ENCODE peak calls at places on chromosomes 4 and X, in eight cellular contexts. J is thyroid gland, B is upper lobe of right lung, Q is esophagus squamous epithelium, A is IMR-90, I is tibial artery, W is left ventricle myocardium inferior, O is heart right ventricle. D is an unnamed sample.

GRCh38 chr4:140861359-140862181 is 105.4 kb upstream of the TBC1D9 start:
- DNase-seq in O (no peak), I (peak; percentile 72), B (no peak), J (peak; percentile 76), A (peak; percentile 91), W (no peak), Q (no peak), D (peak; percentile 65)

GRCh38 chrX:2898861-2899512 is 30.2 kb downstream of the ARSD start:
- DNase-seq in W (no peak), J (no peak), A (no peak), B (no peak), I (no peak), Q (no peak), O (no peak), D (no peak)

GRCh38 chrX:149858592-149858991 is 22.4 kb upstream of the MAGEA8 start:
- DNase-seq in J (no peak), A (no peak), B (no peak), I (no peak), W (no peak), O (no peak), Q (no peak), D (no peak)

GRCh38 chr4:7384929-7385890 is 49.5 kb downstream of the PSAPL1 start:
- DNase-seq in I (peak; percentile 54), Q (no peak), O (no peak), B (peak; percentile 37), W (no peak), J (no peak), A (no peak), D (peak; percentile 26)

GRCh38 chrX:102517331-102517730 is 792 bp upstream of the TMSB15A start:
- DNase-seq in B (no peak), A (peak; percentile 17), J (no peak), I (no peak), W (no peak), O (no peak), Q (no peak), D (no peak)

GRCh38 chr4:48780867-48781219 is 764 bp upstream of the FRYL start:
- DNase-seq in J (peak; percentile 55), O (no peak), W (no peak), Q (no peak), B (no peak), A (peak; percentile 43), I (no peak), D (peak; percentile 69)

GRCh38 chr4:120163895-120164294 is 97.2 kb upstream of the MAD2L1 start:
- DNase-seq in B (no peak), A (no peak), Q (no peak), I (no peak), W (no peak), O (no peak), J (no peak), D (no peak)

GRCh38 chr4:128812360-128812958 is 3.0 kb downstream of the JADE1 start:
- DNase-seq in B (no peak), A (peak; percentile 81), O (no peak), W (no peak), I (no peak), Q (no peak), J (peak; percentile 53), D (peak; percentile 63)

GRCh38 chr4:77308843-77309242 is 151.8 kb downstream of the CCNG2 start:
- DNase-seq in Q (no peak), A (peak; percentile 35), I (no peak), J (no peak), B (no peak), W (no peak), O (no peak), D (no peak)

GRCh38 chr4:13455411-13455810 is 28.7 kb downstream of the RAB28 start:
- DNase-seq in W (no peak), A (peak; percentile 76), J (no peak), B (no peak), I (no peak), Q (no peak), O (no peak), D (no peak)

DNA sequence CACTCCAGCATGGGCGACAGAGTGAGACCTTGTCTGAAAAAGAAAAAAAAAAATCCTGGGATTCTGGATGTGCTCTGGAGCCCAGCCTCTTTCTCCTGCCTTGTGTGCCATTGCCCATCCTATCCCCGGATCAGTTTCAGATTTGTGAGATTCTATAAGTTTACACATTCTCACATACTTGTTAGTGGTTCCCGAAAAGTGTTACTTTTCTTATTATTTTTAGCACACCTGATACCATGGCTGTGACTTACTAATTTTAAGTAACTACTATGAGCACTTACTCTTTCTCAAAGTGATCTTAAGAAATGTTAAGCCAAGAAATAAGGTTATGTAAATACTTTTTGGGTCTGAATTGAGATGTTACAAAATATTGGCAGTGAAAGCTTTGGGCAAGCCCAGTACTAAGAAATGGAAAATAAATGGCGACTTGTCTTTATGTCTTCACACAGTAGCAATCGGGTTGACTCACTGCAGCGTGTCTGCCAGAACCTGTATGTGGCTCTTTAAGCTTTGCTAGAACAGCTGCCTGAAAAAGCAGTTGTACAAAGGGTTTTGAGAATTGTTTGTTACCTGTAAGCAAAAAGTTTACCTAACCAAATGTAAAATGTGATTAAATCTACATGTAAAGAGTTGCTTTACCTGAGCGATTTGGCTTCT is 118.7 kb downstream of the KLHL8 start:
- DNase-seq in I (no peak), Q (no peak), W (no peak), J (no peak), B (no peak), A (no peak), O (no peak), D (no peak)
- H3K4me1 ChIP-seq in I (peaks cover 43% of the 10 kb centered on the region), Q (peaks cover 64% of the 10 kb centered on the region), W (peaks cover 77% of the 10 kb centered on the region), J (peaks cover 88% of the 10 kb centered on the region), B (peaks cover 36% of the 10 kb centered on the region), A (peaks cover 6% of the 10 kb centered on the region), O (peaks cover 40% of the 10 kb centered on the region), D (peaks cover 38% of the 10 kb centered on the region)

GRCh38 chr4:26407466-26407865 is 82.8 kb downstream of the CCKAR start:
- DNase-seq in O (no peak), J (no peak), W (no peak), I (no peak), Q (no peak), A (peak; percentile 13), B (no peak), D (no peak)

GRCh38 chr4:26400140-26400539 is 79.3 kb downstream of the RBPJ start:
- DNase-seq in A (no peak), J (no peak), O (no peak), I (no peak), Q (no peak), B (no peak), W (no peak), D (no peak)

GRCh38 chr4:26406346-26406975 is 83.8 kb downstream of the CCKAR start:
- DNase-seq in I (no peak), B (no peak), W (no peak), A (peak; percentile 36), J (no peak), Q (no peak), O (no peak), D (no peak)

GRCh38 chr4:26402458-26402857 is 81.6 kb downstream of the RBPJ start:
- DNase-seq in W (no peak), B (no peak), Q (no peak), O (no peak), A (no peak), I (no peak), J (no peak), D (no peak)

DNA sequence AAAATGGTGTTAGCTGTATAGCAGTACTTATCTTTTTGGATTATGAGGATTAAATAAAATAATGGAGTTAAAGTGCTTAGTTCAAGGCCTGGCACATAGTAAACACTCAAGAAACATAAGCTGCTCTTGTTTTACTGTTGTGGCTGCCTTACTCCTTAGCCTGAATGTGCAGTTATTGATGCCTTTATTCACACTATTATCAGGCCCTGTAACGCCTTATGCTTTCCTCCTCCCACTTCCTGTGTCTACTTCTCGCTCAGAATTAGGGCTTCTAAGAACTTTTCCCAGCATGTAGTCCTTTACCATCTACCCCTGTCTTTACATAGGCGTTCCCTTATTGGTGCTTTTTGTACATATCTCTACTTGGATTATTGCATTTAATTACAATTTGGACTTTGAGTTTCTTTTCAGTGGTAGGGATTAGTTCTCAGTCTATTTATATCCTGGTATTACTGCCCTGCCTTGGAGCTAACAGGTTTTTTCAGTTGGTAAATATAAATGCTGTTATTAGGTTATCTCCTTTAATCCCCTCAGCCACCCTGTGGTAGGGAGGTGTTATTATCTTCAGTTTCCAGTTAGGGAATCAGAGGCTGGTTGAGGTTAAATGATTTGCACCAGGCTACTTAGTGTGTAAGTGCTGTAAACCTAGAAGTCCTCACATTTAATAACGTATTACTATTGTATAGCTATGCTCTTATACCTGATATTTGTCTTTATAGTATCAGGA is 83.9 kb downstream of the RBPJ start:
- DNase-seq in Q (no peak), B (no peak), I (no peak), A (no peak), W (no peak), J (no peak), O (no peak), D (no peak)
- TF ChIP-seq CTCF in Q (no peak), B (no peak), I (no peak), A (no peak), W (peak; percentile 23), J (no peak), O (no peak), D (peak; percentile 38)

DNA sequence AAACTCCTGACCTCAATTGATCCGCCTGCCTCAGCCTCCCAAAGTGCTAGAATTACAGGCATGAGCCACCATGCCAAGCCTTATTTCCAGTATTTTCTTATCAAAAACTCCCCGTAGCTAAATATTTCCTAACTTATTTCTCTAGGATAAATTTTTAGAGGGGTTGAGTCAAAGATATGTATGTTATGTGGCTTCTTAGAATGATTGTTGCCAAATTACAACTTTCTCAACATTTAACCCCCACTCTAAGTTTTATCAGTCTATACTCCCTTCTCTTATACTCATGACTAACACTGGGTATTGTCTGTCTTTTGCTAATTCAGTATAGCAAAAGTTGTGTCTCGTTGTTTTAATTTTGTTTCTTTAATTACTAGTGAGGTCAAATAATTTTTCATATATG is 187.7 kb upstream of the LNX1 start:
- DNase-seq in O (no peak), I (no peak), W (no peak), J (no peak), Q (no peak), B (no peak), A (peak; percentile 13), D (no peak)
- H3K4me1 ChIP-seq in O (peaks cover 6% of the 10 kb centered on the region), I (no peaks in the 10 kb centered on the region), W (peaks cover 3% of the 10 kb centered on the region), J (no peaks in the 10 kb centered on the region), Q (peaks cover 3% of the 10 kb centered on the region), B (no peaks in the 10 kb centered on the region), A (peaks cover 29% of the 10 kb centered on the region), D (no peaks in the 10 kb centered on the region)

GRCh38 chr4:118682928-118683327 is 2.3 kb upstream of the METTL14 start:
- DNase-seq in Q (no peak), B (no peak), I (no peak), A (peak; percentile 41), O (no peak), J (no peak), W (no peak), D (no peak)
- TF ChIP-seq CTCF in Q (peak; percentile 20), B (peak; percentile 38), I (peak; percentile 15), A (peak; percentile 53), O (peak; percentile 47), J (peak; percentile 23), W (peak; percentile 58), D (no peak)

DNA sequence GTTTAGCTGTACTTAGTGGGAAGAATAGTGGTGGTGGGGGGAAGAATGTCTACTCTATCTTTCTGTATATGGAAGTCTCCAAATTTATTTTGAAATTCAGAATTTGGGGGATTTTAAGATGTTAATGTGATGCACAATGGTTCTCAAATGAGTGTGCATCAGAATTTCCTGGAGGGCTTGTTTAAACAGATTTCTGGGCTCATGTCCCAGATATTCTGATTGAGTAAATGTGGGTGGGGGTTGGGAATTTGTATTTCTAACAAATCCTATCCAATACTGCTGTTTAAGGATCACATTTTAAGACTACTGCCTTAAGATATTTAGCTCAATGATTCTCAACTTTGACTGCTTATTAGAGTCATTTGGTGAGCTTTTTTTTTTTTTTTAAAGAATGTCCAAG is 15.1 kb upstream of the INTS6L start:
- DNase-seq in Q (no peak), B (no peak), O (no peak), W (no peak), I (no peak), A (peak; percentile 21), J (no peak), D (no peak)
- H3K4me1 ChIP-seq in Q (no peaks in the 10 kb centered on the region), B (no peaks in the 10 kb centered on the region), O (no peaks in the 10 kb centered on the region), W (no peaks in the 10 kb centered on the region), I (no peaks in the 10 kb centered on the region), A (no peaks in the 10 kb centered on the region), J (no peaks in the 10 kb centered on the region), D (no peaks in the 10 kb centered on the region)